ENCODE peak calls at places on chromosomes 16 and 17, in five cellular contexts. E is NCI-H1417, R is ovary, N is T-helper 9 cell, O is AG04449. I is an unnamed sample.

GRCh38 chr17:41895617-41896016 is 23.1 kb downstream of the ACLY start:
- DNase-seq in E (no peak), O (no peak), R (peak; percentile 55), N (no peak), I (no peak)

GRCh38 chr16:81556715-81557284 is 112.2 kb downstream of the CMIP start:
- DNase-seq in O (no peak), N (no peak), E (no peak), R (no peak), I (no peak)

GRCh38 chr17:7955414-7956042 is 23.5 kb downstream of the CNTROB start:
- DNase-seq in R (no peak), O (no peak), E (no peak), N (no peak), I (no peak)

GRCh38 chr16:53672461-53672860 is 31.2 kb downstream of the RPGRIP1L start:
- DNase-seq in R (no peak), N (no peak), E (no peak), O (no peak), I (no peak)

GRCh38 chr17:80443916-80444708 is 29.1 kb downstream of the ENDOV start:
- DNase-seq in E (peak; percentile 76), R (no peak), O (no peak), N (no peak), I (no peak)

GRCh38 chr16:73228649-73229048 is 180.7 kb upstream of the ZFHX3 start:
- DNase-seq in R (no peak), O (peak; percentile 19), E (no peak), N (no peak), I (peak; percentile 75)

GRCh38 chr17:3973498-3974137 is 9.4 kb upstream of the ATP2A3 start:
- DNase-seq in O (no peak), E (no peak), R (no peak), N (no peak), I (no peak)

GRCh38 chr17:78185981-78186688 is 717 bp downstream of the TK1 start:
- DNase-seq in N (no peak), R (peak; percentile 38), O (no peak), E (no peak), I (no peak)

GRCh38 chr17:64420143-64420670 is 28.7 kb upstream of the MILR1 start:
- DNase-seq in E (peak; percentile 48), R (no peak), O (peak; percentile 45), N (no peak), I (peak; percentile 58)

GRCh38 chr16:89269805-89270665 is 52.5 kb downstream of the ZNF778 start:
- DNase-seq in R (no peak), N (no peak), E (no peak), O (no peak), I (no peak)

GRCh38 chr16:77496934-77497333 is 62.1 kb upstream of the ADAMTS18 start:
- DNase-seq in O (no peak), E (no peak), R (no peak), N (no peak), I (no peak)

GRCh38 chr17:6701719-6702118 is 11.4 kb downstream of the SLC13A5 start:
- DNase-seq in O (no peak), E (no peak), N (peak; percentile 7), R (no peak), I (no peak)

I was measured in non-pigmented ciliary epithelial cell.